ENCODE peak calls at places on chromosomes 11 and 22, in four cellular contexts. E is GM23338, M is GM12878, J is HCT116. L is an unnamed sample.
A peak's percentile ranks its signal among the peaks of the same experiment; 100 is the strongest.

GRCh38 chr22:49350441-49351121 is 477.1 kb downstream of the BRD1 start:
- DNase-seq in E (no peak), M (no peak), J (no peak), L (no peak)

GRCh38 chr11:119684361-119685072 is 44.5 kb downstream of the NECTIN1 start:
- DNase-seq in E (no peak), M (no peak), J (no peak), L (no peak)

GRCh38 chr11:5476184-5476819 is 12.2 kb upstream of the OR52D1 start:
- DNase-seq in E (peak; percentile 81), M (no peak), J (peak; percentile 38), L (no peak)

GRCh38 chr11:7056828-7057513 is 31.8 kb upstream of the RBMXL2 start:
- DNase-seq in E (no peak), M (no peak), J (no peak), L (no peak)

GRCh38 chr11:76283190-76283589 is 76.9 kb upstream of the WNT11 start:
- DNase-seq in E (no peak), M (no peak), J (no peak), L (no peak)

GRCh38 chr11:32615422-32615821 is 31.8 kb downstream of the EIF3M start:
- DNase-seq in E (peak; percentile 31), M (no peak), J (no peak), L (no peak)

GRCh38 chr22:45310331-45311032 is 748 bp downstream of the FAM118A start:
- DNase-seq in E (no peak), M (no peak), J (no peak), L (peak; percentile 79)

GRCh38 chr22:41782316-41782715 is 18.2 kb upstream of the CCDC134 start:
- DNase-seq in E (no peak), M (no peak), J (no peak), L (no peak)

GRCh38 chr11:64208086-64208795 is 1.7 kb downstream of the FERMT3 start:
- DNase-seq in E (no peak), M (no peak), J (no peak), L (no peak)

GRCh38 chr11:132631956-132632355 is 900.3 kb downstream of the OPCML start:
- DNase-seq in E (no peak), M (no peak), J (no peak), L (no peak)

GRCh38 chr22:25542231-25542630 is 22.2 kb upstream of the GRK3 start:
- DNase-seq in E (no peak), M (no peak), J (no peak), L (no peak)

GRCh38 chr22:23058063-23058462 is 12.3 kb upstream of the GNAZ start:
- DNase-seq in E (peak; percentile 9), M (no peak), J (no peak), L (peak; percentile 3)

GRCh38 chr11:1397146-1397861 is 7.6 kb downstream of the BRSK2 start:
- DNase-seq in E (no peak), M (no peak), J (no peak), L (peak; percentile 66)

GRCh38 chr11:96222102-96222501 is 120.9 kb downstream of the MAML2 start:
- DNase-seq in E (no peak), M (no peak), J (no peak), L (no peak)

GRCh38 chr22:49218142-49218541 is 609.5 kb downstream of the BRD1 start:
- DNase-seq in E (no peak), M (no peak), J (no peak), L (no peak)

GRCh38 chr11:16924826-16925494 is 89.3 kb downstream of the PLEKHA7 start:
- DNase-seq in E (peak; percentile 86), M (no peak), J (peak; percentile 78), L (peak; percentile 58)

GRCh38 chr22:27783436-27784098 is 18.0 kb downstream of the MN1 start:
- DNase-seq in E (no peak), M (no peak), J (no peak), L (no peak)

GRCh38 chr11:45022294-45023064 is 71.8 kb upstream of the TP53I11 start:
- DNase-seq in E (peak; percentile 57), M (no peak), J (no peak), L (no peak)

GRCh38 chr22:20920881-20921203 is 3.6 kb downstream of the CRKL start:
- DNase-seq in E (no peak), M (no peak), J (no peak), L (no peak)

GRCh38 chr11:1516273-1517067 is 29.9 kb upstream of the MOB2 start:
- DNase-seq in E (no peak), M (no peak), J (no peak), L (no peak)

GRCh38 chr11:104534268-104534667 is 364.0 kb downstream of the CASP12 start:
- DNase-seq in E (peak; percentile 41), M (no peak), J (no peak), L (no peak)

GRCh38 chr11:75265851-75266531 is 25.4 kb downstream of the TPBGL start:
- DNase-seq in E (no peak), M (no peak), J (no peak), L (no peak)

GRCh38 chr11:122524532-122524882 is 131.0 kb upstream of the UBASH3B start:
- DNase-seq in E (peak; percentile 62), M (no peak), J (no peak), L (no peak)

GRCh38 chr11:118917488-118918127 is 8.1 kb downstream of the BCL9L start:
- DNase-seq in E (no peak), M (no peak), J (no peak), L (peak; percentile 58)

GRCh38 chr11:77206264-77207018 is 78.4 kb downstream of the MYO7A start:
- DNase-seq in E (no peak), M (no peak), J (no peak), L (no peak)

GRCh38 chr11:10304495-10305261 is at the start of gene ADM:
- DNase-seq in E (peak; percentile 93), M (no peak), J (peak; percentile 91), L (peak; percentile 96)

GRCh38 chr22:37561209-37562048 is 1.1 kb downstream of the CDC42EP1 start:
- DNase-seq in E (peak; percentile 96), M (no peak), J (peak; percentile 73), L (peak; percentile 92)

GRCh38 chr11:33478111-33478573 is 221.0 kb downstream of the HIPK3 start:
- DNase-seq in E (peak; percentile 27), M (peak; percentile 12), J (no peak), L (no peak)

GRCh38 chr11:66146940-66147339 is 76.9 kb downstream of the PACS1 start:
- DNase-seq in E (no peak), M (no peak), J (no peak), L (no peak)

DNA sequence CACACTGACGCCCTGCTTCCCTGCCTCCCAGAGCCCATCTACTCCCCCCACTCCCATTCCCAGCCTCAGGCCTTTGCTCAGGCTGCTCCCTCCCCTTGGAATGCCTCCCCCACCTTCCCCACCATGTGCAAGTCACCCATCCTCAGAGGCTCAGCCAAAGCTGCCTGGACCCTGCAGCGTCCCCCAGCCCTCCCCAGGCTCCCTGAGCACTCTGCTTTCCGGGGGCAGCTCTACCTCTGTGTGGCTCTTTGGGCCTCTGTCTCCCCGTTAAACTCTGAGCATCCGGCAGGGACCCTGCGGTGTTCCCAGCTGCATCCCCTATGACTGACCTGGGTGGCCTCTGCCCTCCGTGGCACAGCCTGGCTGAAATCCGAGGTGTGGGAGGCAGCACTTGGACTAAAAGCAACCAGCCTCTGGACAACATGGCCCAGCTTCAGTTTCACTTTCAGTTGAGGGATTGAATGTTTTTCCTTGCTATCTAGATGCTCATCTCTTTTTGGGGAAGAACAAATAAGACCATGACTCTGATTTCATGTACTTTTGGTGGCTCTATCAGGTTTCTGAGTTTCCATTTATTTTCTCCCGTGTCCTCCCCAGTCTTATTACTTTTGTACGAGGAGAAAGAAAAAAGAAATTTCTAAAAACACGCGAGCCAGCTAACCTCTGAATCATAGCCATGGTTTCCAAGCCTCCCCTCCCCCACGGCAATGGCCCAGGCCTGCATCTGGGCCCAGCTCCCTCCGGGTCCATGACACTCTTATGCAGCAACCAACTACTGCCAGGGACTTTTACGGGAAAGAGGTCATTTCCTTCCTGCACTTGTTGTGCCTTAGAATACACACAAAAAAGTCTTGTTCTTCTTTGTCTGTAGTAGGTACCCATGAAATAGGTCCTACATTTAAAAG is 3.8 kb downstream of the APOL3 start:
- DNase-seq in E (peak; percentile 72), M (no peak), J (no peak), L (peak; percentile 67)
- TF ChIP-seq POLR2AphosphoS5 in E (no peak), M (no peak), J (no peak), L (peak; percentile 96)

DNA sequence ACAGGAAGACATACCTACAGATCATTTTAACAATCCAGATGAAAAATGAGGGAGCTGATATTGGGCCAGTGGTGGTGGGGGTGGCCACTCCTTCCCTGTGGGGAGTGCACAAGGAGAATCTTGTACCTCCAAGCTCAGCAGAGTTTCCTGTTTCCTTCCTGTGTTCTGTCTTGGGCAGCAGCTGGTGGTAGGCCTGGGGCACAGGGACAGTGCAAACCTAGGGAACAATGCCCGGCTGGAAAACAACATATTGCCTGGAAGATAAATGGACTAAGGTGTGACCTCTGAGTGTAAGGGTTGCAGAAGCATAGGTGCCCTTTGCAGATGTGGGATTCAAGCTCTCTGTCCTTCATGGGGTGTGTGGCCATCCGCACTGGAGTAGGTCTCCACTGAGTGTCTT is 5.8 kb upstream of the JAM3 start:
- DNase-seq in E (no peak), M (no peak), J (no peak), L (no peak)
- H3K27ac ChIP-seq in E (no peak overlapping the region), M (no peak overlapping the region), J (no peak overlapping the region), L (peak overlapping the region; percentile 65)

GRCh38 chr22:36469094-36469710 is 12.2 kb downstream of the TXN2 start:
- DNase-seq in E (no peak), M (no peak), J (no peak), L (no peak)

GRCh38 chr22:36470162-36470993 is 11.1 kb downstream of the TXN2 start:
- DNase-seq in E (peak; percentile 93), M (no peak), J (peak; percentile 60), L (no peak)

GRCh38 chr22:36472689-36473088 is 8.8 kb downstream of the TXN2 start:
- DNase-seq in E (no peak), M (no peak), J (no peak), L (no peak)

GRCh38 chr22:36470994-36471331 is 10.5 kb downstream of the TXN2 start:
- DNase-seq in E (no peak), M (no peak), J (no peak), L (no peak)

DNA sequence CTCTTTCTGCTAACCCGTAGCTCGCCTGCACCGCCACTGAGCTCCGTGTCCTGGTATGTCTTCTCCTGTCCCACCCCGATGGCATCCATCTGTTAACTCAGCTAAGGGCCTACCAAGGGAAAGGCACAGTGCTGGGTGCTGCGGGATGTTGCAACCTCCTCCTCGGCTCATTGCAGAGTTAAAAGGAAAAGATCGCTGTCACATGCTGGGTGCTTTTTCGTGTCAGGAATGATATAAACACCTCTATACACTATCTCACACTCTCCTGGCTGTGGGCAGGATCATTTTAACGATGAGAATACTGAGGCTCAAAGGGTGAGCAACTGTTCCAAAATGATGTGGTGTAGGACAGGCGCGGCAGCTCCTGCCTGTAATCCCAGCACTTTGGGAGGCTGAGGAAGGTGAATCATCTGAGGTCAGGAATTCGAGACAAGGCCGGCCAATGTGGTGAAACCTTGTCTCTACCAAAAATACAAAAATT is 10.1 kb downstream of the TXN2 start:
- DNase-seq in E (no peak), M (no peak), J (no peak), L (no peak)
- H3K4me1 ChIP-seq in E (no peaks in the 10 kb centered on the region), M (peaks cover 4% of the 10 kb centered on the region), J (peaks cover 41% of the 10 kb centered on the region), L (peaks cover 44% of the 10 kb centered on the region)

DNA sequence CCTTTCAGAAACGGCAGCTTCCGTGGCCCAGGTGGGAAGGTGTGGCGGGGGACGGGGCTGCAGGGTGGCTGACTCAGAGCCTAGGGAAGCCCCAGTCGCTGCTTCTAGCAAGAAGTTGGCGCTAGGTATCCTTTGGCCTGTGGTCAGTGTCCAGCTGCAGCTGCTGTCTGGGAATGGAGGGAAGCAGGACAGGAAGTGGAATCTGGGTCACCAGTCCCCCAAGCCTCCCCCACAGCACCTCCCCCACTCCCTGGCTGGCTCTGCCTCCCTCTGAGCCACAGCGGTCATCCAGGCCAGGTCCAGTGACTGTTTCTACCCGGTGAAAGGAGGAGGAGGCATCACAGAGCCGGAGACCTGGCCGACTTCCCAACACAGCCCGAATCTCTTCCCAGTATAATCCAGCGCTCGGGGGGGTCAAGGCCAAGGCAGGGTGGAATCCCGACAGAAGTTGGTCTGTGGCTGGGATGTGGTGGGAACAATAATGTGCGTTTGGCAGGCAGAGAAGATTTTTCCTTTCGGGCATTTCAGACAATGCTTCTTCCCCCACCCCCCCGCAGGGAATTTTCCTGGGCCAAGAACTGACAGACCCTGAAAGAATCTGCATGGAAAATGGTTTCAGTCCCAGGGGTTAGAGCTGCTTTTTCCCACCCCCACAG is 45.1 kb downstream of the C11orf96 start:
- DNase-seq in E (no peak), M (no peak), J (no peak), L (peak; percentile 67)
- TF ChIP-seq POLR2AphosphoS5 in E (no peak), M (no peak), J (no peak), L (peak; percentile 67)

L was measured in upper lobe of left lung.